ENCODE peak calls at places on chromosomes 4 and X, in ten cellular contexts. I is suprapubic skin, T is A549, P is adrenal gland, H is transverse colon, V is upper lobe of left lung, N is NB4, Y is heart left ventricle, A is GM12892, L is body of pancreas. J is an unnamed sample.

GRCh38 chr4:60619531-60620305 is 580.4 kb upstream of the ADGRL3 start:
- DNase-seq in I (no peak), T (no peak), P (no peak), H (no peak), V (no peak), N (no peak), Y (no peak), A (no peak), L (no peak), J (no peak)

GRCh38 chrX:6738518-6739470 is 203.9 kb upstream of the VCX3A start:
- DNase-seq in I (no peak), T (no peak), P (no peak), H (peak), V (no peak), N (no peak), Y (no peak), A (peak), L (no peak), J (no peak)

GRCh38 chr4:146647615-146648383 is 9.1 kb downstream of the POU4F2 start:
- DNase-seq in I (no peak), T (no peak), P (no peak), H (no peak), V (peak), N (no peak), Y (no peak), A (no peak), L (no peak), J (no peak)

GRCh38 chrX:63746278-63746677 is 38.7 kb downstream of the ARHGEF9 start:
- DNase-seq in I (no peak), T (no peak), P (no peak), H (no peak), V (no peak), N (peak), Y (no peak), A (no peak), L (no peak), J (no peak)

GRCh38 chrX:111490683-111491082 is 20.8 kb upstream of the SERTM2 start:
- DNase-seq in I (no peak), T (no peak), P (no peak), H (no peak), V (no peak), N (no peak), Y (no peak), A (no peak), L (no peak), J (no peak)

GRCh38 chrX:19990225-19990518 is 689 bp downstream of the BCLAF3 start:
- DNase-seq in I (no peak), T (peak), P (no peak), H (no peak), V (no peak), N (peak), Y (no peak), A (no peak), L (no peak), J (peak)

GRCh38 chr4:183636923-183637322 is 22.1 kb downstream of the RWDD4 start:
- DNase-seq in I (no peak), T (no peak), P (no peak), H (no peak), V (no peak), N (no peak), Y (no peak), A (no peak), L (peak), J (no peak)

GRCh38 chr4:184475096-184475461 is 729 bp upstream of the IRF2 start:
- DNase-seq in I (peak), T (peak), P (peak), H (peak), V (no peak), N (peak), Y (peak), A (peak), L (peak), J (peak)

GRCh38 chrX:14865201-14865600 is 7.7 kb downstream of the FANCB start:
- DNase-seq in I (no peak), T (no peak), P (no peak), H (no peak), V (no peak), N (no peak), Y (no peak), A (no peak), L (no peak), J (no peak)

GRCh38 chr4:111562811-111563210 is 582.4 kb upstream of the FAM241A start:
- DNase-seq in I (no peak), T (no peak), P (no peak), H (no peak), V (no peak), N (no peak), Y (no peak), A (no peak), L (no peak), J (no peak)

GRCh38 chrX:1164322-1165288 is 47.8 kb downstream of the CRLF2 start:
- DNase-seq in I (peak), T (peak), P (peak), H (no peak), V (no peak), N (peak), Y (no peak), A (no peak), L (peak), J (no peak)

GRCh38 chr4:140819621-140820020 is 63.4 kb upstream of the TBC1D9 start:
- DNase-seq in I (no peak), T (no peak), P (no peak), H (no peak), V (no peak), N (no peak), Y (no peak), A (no peak), L (no peak), J (no peak)

GRCh38 chrX:10854594-10854993 is 234.2 kb upstream of the MID1 start:
- DNase-seq in I (no peak), T (no peak), P (no peak), H (no peak), V (no peak), N (no peak), Y (no peak), A (no peak), L (no peak), J (no peak)

GRCh38 chr4:79906996-79907395 is 166.0 kb downstream of the ANTXR2 start:
- DNase-seq in I (no peak), T (no peak), P (no peak), H (no peak), V (no peak), N (peak), Y (no peak), A (no peak), L (no peak), J (no peak)

GRCh38 chrX:39953879-39954278 is 143.9 kb downstream of the BCOR start:
- DNase-seq in I (peak), T (peak), P (peak), H (peak), V (peak), N (no peak), Y (peak), A (no peak), L (peak), J (peak)

GRCh38 chr4:1043162-1043561 is 31.7 kb downstream of the FGFRL1 start:
- DNase-seq in I (no peak), T (no peak), P (no peak), H (no peak), V (no peak), N (no peak), Y (no peak), A (peak), L (no peak), J (no peak)

GRCh38 chr4:113972781-113973180 is 6.7 kb downstream of the ARSJ start:
- DNase-seq in I (no peak), T (no peak), P (no peak), H (no peak), V (no peak), N (no peak), Y (no peak), A (no peak), L (no peak), J (no peak)

GRCh38 chrX:15525664-15526416 is 25.2 kb downstream of the BMX start:
- DNase-seq in I (no peak), T (no peak), P (no peak), H (no peak), V (no peak), N (no peak), Y (no peak), A (no peak), L (no peak), J (no peak)

GRCh38 chrX:141220342-141221008 is 21.8 kb downstream of the SPANXC start:
- DNase-seq in I (no peak), T (peak), P (no peak), H (no peak), V (no peak), N (no peak), Y (no peak), A (no peak), L (no peak), J (no peak)

GRCh38 chr4:120293341-120293740 is 226.7 kb upstream of the MAD2L1 start:
- DNase-seq in I (no peak), T (no peak), P (no peak), H (no peak), V (no peak), N (no peak), Y (no peak), A (no peak), L (no peak), J (no peak)

DNA sequence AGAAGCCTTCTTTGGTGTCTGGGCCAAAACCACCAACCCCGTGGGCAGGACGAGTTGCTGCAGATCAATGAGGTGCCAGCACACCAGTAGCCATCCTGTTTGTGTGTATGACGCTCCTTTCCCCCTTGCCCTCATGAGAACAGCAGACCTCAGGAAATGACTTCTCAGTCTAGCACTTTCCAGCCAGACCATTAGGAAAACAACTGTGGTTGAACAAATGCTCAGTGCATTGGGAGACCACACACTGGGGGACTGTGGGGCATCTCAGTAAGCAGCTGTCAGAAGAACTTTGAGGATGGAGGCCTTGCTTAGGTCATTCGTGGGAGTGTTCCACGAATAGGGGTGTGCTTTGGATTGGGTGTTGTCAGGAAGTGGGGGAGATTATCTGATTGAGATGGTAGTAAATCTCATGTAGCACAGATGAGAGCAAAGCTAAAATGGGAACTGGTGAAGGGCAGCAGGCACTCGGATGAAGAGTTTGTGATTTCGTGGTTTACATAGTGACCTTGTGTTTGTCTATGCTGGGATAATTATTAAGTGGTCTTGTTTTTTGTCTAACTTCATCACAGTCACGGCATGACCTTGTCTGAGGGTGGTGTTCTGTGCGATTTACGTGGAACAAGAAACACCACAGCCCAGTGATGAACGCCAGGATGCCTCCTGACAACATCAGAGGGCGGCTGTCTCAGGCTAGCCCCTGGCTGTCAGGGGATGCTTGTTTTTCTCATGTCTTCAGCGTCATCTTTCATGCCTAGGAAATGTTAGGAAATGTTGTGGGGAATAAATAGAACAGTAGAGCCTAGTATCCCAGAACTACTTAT is 70.1 kb downstream of the USP46 start:
- DNase-seq in I (no peak), T (no peak), P (no peak), H (no peak), V (no peak), N (peak), Y (no peak), A (no peak), L (no peak), J (no peak)
- TF ChIP-seq POLR2A in I (no peak), T (no peak), P (no peak), H (no peak), V (no peak), N (no peak), Y (no peak), A (no peak), L (no peak), J (no peak)

GRCh38 chr4:153489856-153490558 is 23.8 kb downstream of the TMEM131L start:
- DNase-seq in I (no peak), T (no peak), P (no peak), H (no peak), V (no peak), N (no peak), Y (no peak), A (no peak), L (no peak), J (no peak)

GRCh38 chr4:153486281-153487151 is 20.4 kb downstream of the TMEM131L start:
- DNase-seq in I (no peak), T (peak), P (no peak), H (no peak), V (no peak), N (no peak), Y (no peak), A (no peak), L (peak), J (peak)

GRCh38 chr4:153488719-153489384 is 22.7 kb downstream of the TMEM131L start:
- DNase-seq in I (no peak), T (no peak), P (no peak), H (no peak), V (peak), N (no peak), Y (peak), A (no peak), L (no peak), J (no peak)

GRCh38 chr4:153485860-153486259 is 19.7 kb downstream of the TMEM131L start:
- DNase-seq in I (no peak), T (no peak), P (no peak), H (no peak), V (no peak), N (no peak), Y (no peak), A (no peak), L (no peak), J (no peak)

GRCh38 chr4:153488006-153488718 is 22.0 kb downstream of the TMEM131L start:
- DNase-seq in I (no peak), T (no peak), P (no peak), H (peak), V (peak), N (no peak), Y (no peak), A (no peak), L (no peak), J (no peak)
- TF ChIP-seq POLR2A in I (no peak), T (no peak), P (no peak), H (no peak), V (no peak), N (no peak), Y (no peak), A (peak), L (no peak), J (no peak)

DNA sequence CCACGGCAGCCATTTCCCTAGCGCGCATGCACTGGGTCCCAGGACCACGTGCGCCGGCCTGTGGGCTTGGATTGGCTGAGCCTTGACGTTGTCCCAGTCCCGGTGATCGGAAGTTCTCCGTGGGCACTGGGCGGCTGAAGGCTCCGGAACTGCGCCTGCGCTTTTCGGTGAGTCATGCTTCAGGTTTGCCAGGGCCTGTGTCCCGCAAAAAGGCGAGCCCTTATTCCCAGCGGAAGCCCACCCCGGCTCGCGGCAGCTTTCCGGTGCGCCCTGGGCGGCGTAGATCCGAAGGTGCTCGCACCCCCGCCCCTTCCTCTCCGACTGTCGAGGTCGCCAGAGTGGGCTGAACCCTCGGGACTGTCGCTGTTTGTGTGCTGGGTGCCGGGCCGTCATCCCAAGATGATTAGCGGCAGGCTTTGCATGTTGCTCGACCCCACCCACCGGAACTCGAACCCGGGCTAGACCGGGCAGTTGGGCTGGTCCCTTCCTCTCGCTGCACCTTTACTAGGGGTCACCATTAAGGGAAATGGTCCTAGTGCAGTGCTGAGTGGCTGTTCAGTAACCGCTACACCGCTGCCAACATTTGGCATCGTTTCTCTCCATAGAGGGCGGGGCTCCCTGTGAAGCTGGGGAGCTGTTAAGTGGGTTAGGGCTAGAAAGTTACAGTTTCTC is at the start of gene TCEANC:
- DNase-seq in I (peak), T (peak), P (peak), H (peak), V (peak), N (peak), Y (peak), A (peak), L (peak), J (peak)
- TF ChIP-seq POLR2A in I (peak), T (peak), P (peak), H (peak), V (peak), N (no peak), Y (no peak), A (peak), L (peak), J (peak)

DNA sequence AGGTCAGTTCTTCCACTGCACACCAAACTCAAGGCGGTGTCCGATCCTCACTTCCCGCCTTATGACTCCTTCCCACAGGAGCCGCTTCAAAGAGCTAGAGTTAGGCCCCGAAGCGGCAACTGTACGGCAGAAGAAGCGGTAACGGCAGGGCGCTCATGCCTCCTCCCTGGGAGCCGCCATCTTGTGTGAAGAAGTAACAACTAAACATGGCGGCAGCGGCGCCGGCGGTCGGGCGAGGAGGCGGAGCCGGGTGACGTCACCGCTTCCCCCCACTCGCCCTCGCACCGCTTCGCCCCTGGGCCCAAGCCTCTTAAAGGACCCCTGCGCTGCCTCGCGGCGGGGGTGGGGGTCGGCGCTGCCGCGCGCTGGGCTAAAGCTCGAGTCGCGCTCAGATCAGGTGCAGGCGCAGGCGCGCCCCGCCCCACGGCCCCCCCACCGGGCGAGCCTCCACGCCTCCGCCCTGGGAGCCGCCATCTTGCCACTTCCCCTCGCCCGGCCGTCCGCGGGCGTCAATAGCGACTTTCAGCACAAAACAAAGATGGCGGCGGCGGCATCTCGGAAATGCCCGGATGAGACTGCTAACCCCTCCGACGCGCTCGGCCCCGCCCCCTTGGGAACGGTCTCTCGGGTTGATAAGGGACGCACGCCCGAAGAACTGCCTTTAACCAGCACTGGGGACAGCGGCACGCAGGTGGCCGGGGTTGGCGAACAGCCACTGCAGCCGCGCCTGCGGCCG is at the start of gene HCFC1:
- DNase-seq in I (peak), T (peak), P (peak), H (peak), V (peak), N (peak), Y (peak), A (peak), L (peak), J (peak)
- TF ChIP-seq POLR2A in I (no peak), T (peak), P (peak), H (no peak), V (peak), N (peak), Y (peak), A (peak), L (peak), J (peak)

DNA sequence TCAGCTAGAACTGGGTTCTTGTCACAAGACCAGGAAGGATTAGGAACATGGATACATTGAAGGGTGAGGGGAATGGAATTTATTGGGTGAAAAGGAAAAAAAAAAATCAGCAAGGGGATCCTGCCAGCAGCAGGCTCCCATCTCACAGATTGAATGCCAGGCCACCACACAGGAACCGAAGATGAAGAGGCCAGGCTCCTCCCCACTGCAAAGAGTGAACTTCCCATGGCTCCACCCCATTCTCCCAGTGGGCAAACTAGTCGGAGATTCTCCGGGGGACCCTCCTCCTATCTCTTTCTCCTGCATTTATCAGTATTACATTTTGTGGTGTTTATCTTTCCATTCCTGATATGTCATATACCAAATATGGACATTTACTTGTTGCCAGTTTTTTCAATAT is 46.0 kb upstream of the MAGED1 start:
- DNase-seq in I (no peak), T (no peak), P (no peak), H (no peak), V (no peak), N (no peak), Y (no peak), A (no peak), L (no peak), J (no peak)
- TF ChIP-seq POLR2A in I (no peak), T (no peak), P (no peak), H (no peak), V (no peak), N (no peak), Y (no peak), A (no peak), L (no peak), J (no peak)